ENCODE peak calls at places on chromosomes 2 and 18, in seven cellular contexts. J is CD8-positive, alpha-beta T cell; Z is H7; D is esophagus squamous epithelium; X is colonic mucosa; G is hepatocyte; V is fibroblast of the aortic adventitia. A is an unnamed sample.

GRCh38 chr2:69789762-69790600 is 39.5 kb upstream of the GMCL1 start:
- DNase-seq in Z (no peak), G (no peak), X (no peak), V (peak), J (no peak), D (no peak), A (no peak)

GRCh38 chr2:65411056-65411795 is 21.2 kb downstream of the SPRED2 start:
- DNase-seq in G (peak), Z (no peak), J (no peak), V (no peak), X (peak), D (no peak), A (no peak)

GRCh38 chr2:2572393-2573204 is 241.5 kb upstream of the MYT1L start:
- DNase-seq in V (no peak), G (no peak), X (peak), D (no peak), J (no peak), Z (no peak), A (no peak)

GRCh38 chr2:205411558-205411957 is 270.7 kb upstream of the NRP2 start:
- DNase-seq in G (no peak), D (no peak), X (peak), V (peak), Z (no peak), J (no peak), A (no peak)

GRCh38 chr2:16238001-16238755 is 297.8 kb downstream of the MYCN start:
- DNase-seq in D (no peak), J (no peak), X (no peak), V (no peak), Z (no peak), G (no peak), A (no peak)

GRCh38 chr2:159615187-159615935 is 987 bp downstream of the BAZ2B start:
- DNase-seq in J (peak), V (peak), D (peak), G (peak), Z (peak), X (peak), A (no peak)

GRCh38 chr2:218081695-218082094 is 12.6 kb downstream of the RUFY4 start:
- DNase-seq in X (no peak), Z (no peak), D (no peak), V (peak), J (no peak), G (no peak), A (no peak)

GRCh38 chr2:108633379-108633778 is 85.9 kb upstream of the RANBP2 start:
- DNase-seq in V (no peak), X (peak), G (no peak), Z (no peak), D (no peak), J (no peak), A (no peak)

GRCh38 chr2:196248467-196249104 is 77.2 kb upstream of the STK17B start:
- DNase-seq in Z (no peak), D (no peak), G (no peak), J (no peak), V (no peak), X (no peak), A (no peak)

GRCh38 chr2:201357216-201357615 is at the start of gene FLACC1:
- DNase-seq in Z (peak), G (peak), J (no peak), V (peak), D (no peak), X (no peak), A (no peak)

GRCh38 chr2:2263196-2263829 is 67.8 kb downstream of the MYT1L start:
- DNase-seq in J (no peak), D (no peak), X (no peak), G (no peak), V (no peak), Z (no peak), A (no peak)

GRCh38 chr2:96505231-96505889 is at the start of gene NEURL3:
- DNase-seq in X (peak), J (no peak), Z (no peak), V (peak), G (peak), D (no peak), A (no peak)

GRCh38 chr2:161782615-161783014 is 158.4 kb downstream of the SLC4A10 start:
- DNase-seq in J (no peak), V (no peak), D (no peak), Z (no peak), G (no peak), X (no peak), A (no peak)

GRCh38 chr18:42392416-42392815 is 437.4 kb downstream of the PIK3C3 start:
- DNase-seq in D (no peak), G (no peak), V (peak), J (no peak), Z (no peak), X (no peak), A (no peak)

GRCh38 chr2:236240228-236240990 is 23.8 kb downstream of the ASB18 start:
- DNase-seq in J (no peak), G (no peak), D (no peak), V (peak), Z (peak), X (no peak), A (no peak)

GRCh38 chr18:78915446-78916008 is 64.1 kb upstream of the SALL3 start:
- DNase-seq in V (no peak), D (no peak), Z (peak), J (no peak), X (no peak), G (no peak), A (no peak)

GRCh38 chr2:43008388-43008787 is 216.0 kb upstream of the HAAO start:
- DNase-seq in G (no peak), J (no peak), D (no peak), X (no peak), V (no peak), Z (no peak), A (no peak)

GRCh38 chr2:152627010-152627957 is 90.0 kb downstream of the PRPF40A start:
- DNase-seq in X (no peak), Z (no peak), V (peak), D (no peak), G (no peak), J (no peak), A (no peak)

GRCh38 chr2:118822572-118822971 is 24.9 kb downstream of the EN1 start:
- DNase-seq in J (no peak), X (no peak), G (no peak), V (no peak), Z (no peak), D (no peak), A (no peak)

GRCh38 chr18:21739604-21740473 is 753 bp upstream of the MIB1 start:
- DNase-seq in G (no peak), D (no peak), V (no peak), J (no peak), Z (peak), X (peak), A (peak)

GRCh38 chr2:58553937-58554336 is 312.8 kb upstream of the FANCL start:
- DNase-seq in Z (peak), G (no peak), X (no peak), D (no peak), J (no peak), V (peak), A (peak)

GRCh38 chr18:62755946-62756345 is 40.6 kb downstream of the PHLPP1 start:
- DNase-seq in J (no peak), Z (no peak), D (no peak), X (no peak), G (no peak), V (no peak), A (no peak)

GRCh38 chr2:150809083-150809482 is 321.6 kb upstream of the RND3 start:
- DNase-seq in D (no peak), J (no peak), X (no peak), V (no peak), Z (no peak), G (no peak), A (no peak)

GRCh38 chr2:166333809-166334208 is 41.9 kb downstream of the SCN9A start:
- DNase-seq in G (no peak), J (no peak), Z (no peak), X (no peak), V (no peak), D (no peak), A (no peak)

GRCh38 chr18:26468931-26469340 is 79.4 kb downstream of the KCTD1 start:
- DNase-seq in V (no peak), J (no peak), X (no peak), G (peak), Z (peak), D (no peak), A (peak)

GRCh38 chr2:159399716-159400525 is 113.4 kb upstream of the WDSUB1 start:
- DNase-seq in D (no peak), X (no peak), Z (no peak), V (peak), G (no peak), J (no peak), A (no peak)

DNA sequence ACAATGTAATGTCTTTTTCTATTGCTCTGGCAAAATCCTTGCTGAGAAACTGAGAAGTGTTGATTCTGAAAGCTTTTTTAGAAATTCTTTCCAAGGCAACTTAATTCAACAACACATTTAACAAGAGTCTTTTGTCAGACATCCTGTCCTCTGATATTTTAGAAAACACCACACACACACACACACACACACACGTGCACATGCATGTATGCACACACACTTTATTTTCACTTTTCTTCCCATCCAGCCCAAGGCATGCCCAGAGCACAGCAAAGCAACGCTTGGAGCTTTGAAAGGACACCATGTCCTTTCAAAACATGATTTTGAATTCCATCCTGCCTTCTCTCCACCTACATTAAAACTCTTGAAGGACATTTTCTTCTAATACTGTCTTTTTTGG is 116.1 kb downstream of the ATL2 start:
- DNase-seq in Z (no peak), X (no peak), V (no peak), G (no peak), D (no peak), J (no peak), A (no peak)
- H3K4me3 ChIP-seq in Z (no peak), X (no peak), V (no peak), G (no peak), D (no peak), J (no peak), A (no peak)

GRCh38 chr2:62569907-62570793 is 64.2 kb upstream of the TMEM17 start:
- DNase-seq in V (no peak), Z (peak), X (peak), J (no peak), G (peak), D (no peak), A (no peak)
- H3K4me3 ChIP-seq in V (no peak), Z (no peak), X (no peak), J (no peak), G (no peak), D (no peak), A (no peak)

GRCh38 chr2:40489678-40489960 is 37.7 kb upstream of the SLC8A1 start:
- DNase-seq in J (no peak), X (no peak), D (no peak), G (no peak), V (no peak), Z (no peak), A (no peak)

GRCh38 chr2:40487592-40487991 is 35.7 kb upstream of the SLC8A1 start:
- DNase-seq in X (no peak), V (no peak), G (no peak), Z (no peak), J (no peak), D (no peak), A (no peak)

GRCh38 chr2:40485319-40485718 is 33.4 kb upstream of the SLC8A1 start:
- DNase-seq in V (no peak), Z (no peak), G (no peak), X (no peak), D (no peak), J (no peak), A (no peak)

GRCh38 chr2:40488927-40489677 is 37.2 kb upstream of the SLC8A1 start:
- DNase-seq in J (no peak), Z (no peak), G (no peak), D (no peak), X (no peak), V (peak), A (no peak)

GRCh38 chr2:40488101-40488598 is 36.3 kb upstream of the SLC8A1 start:
- DNase-seq in V (peak), G (peak), D (no peak), Z (no peak), X (no peak), J (no peak), A (no peak)
- H3K4me3 ChIP-seq in V (no peak), G (no peak), D (no peak), Z (no peak), X (no peak), J (no peak), A (no peak)

DNA sequence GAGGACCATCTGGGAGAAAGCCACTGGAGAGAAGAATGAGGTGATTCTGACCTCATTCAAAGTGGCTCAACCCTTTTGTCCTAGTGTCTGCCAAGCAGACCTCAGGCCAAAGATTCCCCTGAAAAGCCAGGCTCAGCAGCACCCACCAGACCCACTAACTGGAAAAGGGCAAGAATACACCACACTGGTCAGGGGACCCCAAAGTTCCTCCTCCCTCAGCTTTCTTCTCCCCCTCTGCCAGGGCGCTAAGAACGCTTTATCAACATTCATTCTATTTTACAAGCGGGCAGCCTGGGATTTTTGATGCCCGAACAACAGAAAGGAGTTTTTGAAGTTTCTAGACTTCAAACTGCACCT is 7.3 kb downstream of the PAX3 start:
- DNase-seq in D (no peak), G (no peak), X (no peak), Z (no peak), V (no peak), J (no peak), A (no peak)
- H3K4me3 ChIP-seq in D (no peak), G (no peak), X (no peak), Z (no peak), V (no peak), J (no peak), A (no peak)